ENCODE peak calls at places on chromosomes 11 and 22, in eight cellular contexts. N is A549; K is T1000; A is ovary; I is naive thymus-derived CD8-positive, alpha-beta T cell; X is ACHN; L is activated B cell treated with CpG ODN at 0.5 μM for 24 hours; O is H4. U is an unnamed sample.

GRCh38 chr11:27571151-27571840 is 64.7 kb upstream of the LIN7C start:
- DNase-seq in N (no peak), K (no peak), A (no peak), I (no peak), X (no peak), L (no peak), O (no peak), U (no peak)

GRCh38 chr11:1873048-1873812 is 18.5 kb downstream of the PRR33 start:
- DNase-seq in N (no peak), K (no peak), A (peak; percentile 20), I (no peak), X (peak; percentile 38), L (no peak), O (no peak), U (no peak)

GRCh38 chr11:113006916-113007445 is 45.8 kb downstream of the NCAM1 start:
- DNase-seq in N (no peak), K (no peak), A (no peak), I (no peak), X (no peak), L (no peak), O (no peak), U (no peak)

GRCh38 chr11:70504246-70505020 is 106.1 kb downstream of the CTTN start:
- DNase-seq in N (no peak), K (no peak), A (peak; percentile 3), I (no peak), X (no peak), L (no peak), O (no peak), U (no peak)

GRCh38 chr11:43067681-43068080 is 244.1 kb upstream of the API5 start:
- DNase-seq in N (no peak), K (no peak), A (no peak), I (no peak), X (no peak), L (no peak), O (peak; percentile 31), U (no peak)

GRCh38 chr22:46661221-46661851 is 41.1 kb downstream of the GRAMD4 start:
- DNase-seq in N (peak; percentile 58), K (no peak), A (no peak), I (no peak), X (peak; percentile 43), L (no peak), O (peak; percentile 43), U (no peak)

GRCh38 chr11:16505481-16505880 is 149.1 kb upstream of the SOX6 start:
- DNase-seq in N (no peak), K (no peak), A (no peak), I (no peak), X (no peak), L (no peak), O (no peak), U (no peak)

GRCh38 chr22:50105529-50106100 is 15.8 kb downstream of the MOV10L1 start:
- DNase-seq in N (no peak), K (no peak), A (no peak), I (no peak), X (no peak), L (no peak), O (no peak), U (no peak)

GRCh38 chr22:50209893-50210292 is 9.1 kb downstream of the SELENOO start:
- DNase-seq in N (peak; percentile 58), K (no peak), A (peak; percentile 78), I (peak; percentile 69), X (peak; percentile 60), L (peak; percentile 60), O (peak; percentile 58), U (peak; percentile 68)

GRCh38 chr22:31882971-31883370 is 61.4 kb upstream of the YWHAH start:
- DNase-seq in N (no peak), K (no peak), A (no peak), I (no peak), X (no peak), L (no peak), O (no peak), U (no peak)

GRCh38 chr11:96464695-96465307 is 75.0 kb downstream of the JRKL start:
- DNase-seq in N (peak; percentile 70), K (no peak), A (no peak), I (no peak), X (peak; percentile 73), L (no peak), O (peak; percentile 86), U (peak; percentile 64)

GRCh38 chr11:70348608-70349007 is 49.7 kb upstream of the CTTN start:
- DNase-seq in N (no peak), K (no peak), A (no peak), I (no peak), X (no peak), L (no peak), O (no peak), U (no peak)

GRCh38 chr22:45576730-45577464 is 74.2 kb downstream of the FBLN1 start:
- DNase-seq in N (no peak), K (no peak), A (no peak), I (no peak), X (no peak), L (no peak), O (no peak), U (no peak)

GRCh38 chr11:16096336-16096735 is 260.0 kb downstream of the SOX6 start:
- DNase-seq in N (no peak), K (no peak), A (no peak), I (no peak), X (peak; percentile 24), L (no peak), O (no peak), U (no peak)

GRCh38 chr11:117145393-117145761 is 1.3 kb downstream of the PAFAH1B2 start:
- DNase-seq in N (peak; percentile 58), K (no peak), A (no peak), I (no peak), X (peak; percentile 59), L (no peak), O (peak; percentile 39), U (no peak)

GRCh38 chr22:23183107-23183698 is 2.9 kb downstream of the BCR start:
- DNase-seq in N (no peak), K (no peak), A (peak; percentile 49), I (no peak), X (peak; percentile 19), L (no peak), O (peak; percentile 27), U (no peak)

GRCh38 chr11:70637949-70638598 is 239.7 kb downstream of the CTTN start:
- DNase-seq in N (no peak), K (no peak), A (no peak), I (no peak), X (no peak), L (no peak), O (no peak), U (no peak)

GRCh38 chr22:42368379-42369249 is 63.6 kb downstream of the NFAM1 start:
- DNase-seq in N (no peak), K (no peak), A (peak; percentile 36), I (peak; percentile 31), X (no peak), L (no peak), O (no peak), U (no peak)

GRCh38 chr11:92311616-92312449 is 87.2 kb downstream of the FAT3 start:
- DNase-seq in N (no peak), K (no peak), A (no peak), I (no peak), X (no peak), L (no peak), O (no peak), U (no peak)

GRCh38 chr11:111376453-111376871 is 2.6 kb downstream of the POU2AF1 start:
- DNase-seq in N (no peak), K (no peak), A (no peak), I (no peak), X (no peak), L (no peak), O (no peak), U (no peak)

GRCh38 chr11:1927151-1928037 is 7.9 kb downstream of the TNNT3 start:
- DNase-seq in N (no peak), K (no peak), A (no peak), I (no peak), X (no peak), L (no peak), O (no peak), U (no peak)

GRCh38 chr22:30694171-30694637 is 470 bp upstream of the OSBP2 start:
- DNase-seq in N (peak; percentile 47), K (no peak), A (peak; percentile 45), I (peak; percentile 58), X (peak; percentile 14), L (peak; percentile 46), O (peak; percentile 51), U (peak; percentile 48)

GRCh38 chr22:47199261-47199948 is 437.0 kb downstream of the TBC1D22A start:
- DNase-seq in N (no peak), K (no peak), A (no peak), I (peak; percentile 13), X (no peak), L (no peak), O (no peak), U (no peak)

GRCh38 chr22:20996031-20996410 is 5.9 kb downstream of the THAP7 start:
- DNase-seq in N (no peak), K (no peak), A (no peak), I (no peak), X (no peak), L (no peak), O (no peak), U (no peak)

GRCh38 chr11:3121416-3121815 is 43.7 kb downstream of the OSBPL5 start:
- DNase-seq in N (no peak), K (no peak), A (no peak), I (no peak), X (no peak), L (no peak), O (no peak), U (no peak)

GRCh38 chr11:125036933-125037332 is 26.2 kb upstream of the SLC37A2 start:
- DNase-seq in N (no peak), K (no peak), A (no peak), I (no peak), X (peak; percentile 10), L (no peak), O (no peak), U (no peak)

GRCh38 chr11:1639666-1640065 is 10.1 kb downstream of the KRTAP5-5 start:
- DNase-seq in N (no peak), K (no peak), A (no peak), I (no peak), X (no peak), L (no peak), O (no peak), U (no peak)

GRCh38 chr11:122706689-122707088 is 51.2 kb downstream of the UBASH3B start:
- DNase-seq in N (no peak), K (no peak), A (no peak), I (no peak), X (peak; percentile 69), L (no peak), O (no peak), U (no peak)